ENCODE peak calls at places on chromosomes 12 and 14, in six cellular contexts. Z is bronchial epithelial cell, Y is AG09309, C is PC-9, D is fibroblast of the aortic adventitia, H is Peyer's patch. V is an unnamed sample.

GRCh38 chr14:46215801-46216200 is 435.8 kb downstream of the RPL10L start:
- DNase-seq in C (no peak), D (no peak), H (no peak), Z (no peak), Y (no peak), V (no peak)

GRCh38 chr12:42273706-42274105 is 35.7 kb upstream of the YAF2 start:
- DNase-seq in H (no peak), D (no peak), Z (no peak), Y (no peak), C (no peak), V (no peak)

GRCh38 chr12:47155457-47156166 is 75.9 kb upstream of the AMIGO2 start:
- DNase-seq in D (peak), C (no peak), Y (no peak), Z (peak), H (no peak), V (no peak)

GRCh38 chr14:66117600-66117999 is 368.6 kb upstream of the CCDC196 start:
- DNase-seq in Y (peak), H (no peak), Z (peak), C (peak), D (peak), V (no peak)

GRCh38 chr12:26198742-26199141 is 3.4 kb downstream of the SSPN start:
- DNase-seq in H (no peak), Z (peak), C (no peak), D (peak), Y (no peak), V (no peak)

GRCh38 chr12:58349161-58349560 is 407.8 kb downstream of the ATP23 start:
- DNase-seq in H (no peak), C (no peak), Y (no peak), Z (no peak), D (peak), V (no peak)

GRCh38 chr12:76520348-76520747 is 39.2 kb downstream of the OSBPL8 start:
- DNase-seq in D (no peak), Y (no peak), H (no peak), C (no peak), Z (no peak), V (no peak)

GRCh38 chr12:126086242-126086641 is 1021.0 kb downstream of the AACS start:
- DNase-seq in H (no peak), Y (no peak), D (no peak), Z (no peak), C (no peak), V (no peak)

GRCh38 chr14:68795602-68796417 is 2.9 kb upstream of the ZFP36L1 start:
- DNase-seq in D (peak), H (peak), Y (no peak), C (peak), Z (peak), V (peak)

GRCh38 chr14:55807536-55807935 is 227.5 kb downstream of the KTN1 start:
- DNase-seq in C (no peak), Z (no peak), D (no peak), Y (no peak), H (peak), V (no peak)

GRCh38 chr14:77709412-77709811 is 1.5 kb downstream of the SLIRP start:
- DNase-seq in C (no peak), H (no peak), Y (no peak), Z (no peak), D (no peak), V (no peak)

GRCh38 chr14:32998433-32998832 is 59.8 kb downstream of the NPAS3 start:
- DNase-seq in H (no peak), D (peak), Y (peak), C (no peak), Z (peak), V (no peak)

GRCh38 chr12:132686831-132687210 is 321 bp downstream of the POLE start:
- DNase-seq in D (no peak), H (no peak), Y (no peak), C (no peak), Z (no peak), V (no peak)

GRCh38 chr12:7667025-7667575 is 1.4 kb upstream of the APOBEC1 start:
- DNase-seq in H (no peak), C (no peak), D (no peak), Y (no peak), Z (no peak), V (no peak)

GRCh38 chr14:71021347-71022014 is 114.2 kb downstream of the PCNX1 start:
- DNase-seq in D (peak), Y (peak), Z (no peak), H (no peak), C (no peak), V (no peak)

GRCh38 chr14:26888592-26888991 is 290.8 kb upstream of the NOVA1 start:
- DNase-seq in C (no peak), Y (no peak), Z (no peak), D (peak), H (no peak), V (no peak)

GRCh38 chr12:130031571-130032189 is 127.9 kb upstream of the TMEM132D start:
- DNase-seq in D (no peak), Z (peak), C (peak), Y (no peak), H (peak), V (peak)

GRCh38 chr14:57247283-57247682 is 21.4 kb downstream of the EXOC5 start:
- DNase-seq in H (no peak), Y (no peak), D (peak), C (no peak), Z (no peak), V (no peak)

GRCh38 chr14:94548999-94549985 is 11.9 kb upstream of the SERPINA4 start:
- DNase-seq in D (peak), Y (no peak), C (peak), Z (peak), H (peak), V (peak)

GRCh38 chr14:77301103-77301502 is 19.6 kb downstream of the POMT2 start:
- DNase-seq in D (peak), H (peak), Z (peak), C (peak), Y (peak), V (peak)

GRCh38 chr14:54440037-54440436 is 1.1 kb downstream of the CNIH1 start:
- DNase-seq in Z (peak), Y (no peak), C (no peak), D (peak), H (no peak), V (no peak)

GRCh38 chr12:104477812-104478388 is 21.2 kb downstream of the CHST11 start:
- DNase-seq in C (no peak), H (no peak), Y (no peak), D (no peak), Z (no peak), V (no peak)

GRCh38 chr12:12716151-12716844 is 870 bp upstream of the CDKN1B start:
- DNase-seq in D (peak), Z (peak), C (peak), H (no peak), Y (no peak), V (no peak)

GRCh38 chr12:12718853-12719252 is 1.7 kb downstream of the CDKN1B start:
- DNase-seq in D (peak), H (no peak), Y (no peak), C (no peak), Z (peak), V (no peak)

GRCh38 chr12:12718382-12718761 is 1.2 kb downstream of the CDKN1B start:
- DNase-seq in Z (peak), Y (no peak), H (no peak), C (no peak), D (peak), V (no peak)

GRCh38 chr12:12716845-12717585 is at the start of gene CDKN1B:
- DNase-seq in Y (peak), C (peak), D (peak), Z (peak), H (peak), V (peak)

GRCh38 chr12:12717586-12718381 is 616 bp downstream of the CDKN1B start:
- DNase-seq in H (peak), C (peak), Y (no peak), Z (peak), D (peak), V (peak)
- TF ChIP-seq CTCF in H (no peak), C (no peak), Y (no peak), Z (no peak), D (no peak), V (no peak)

DNA sequence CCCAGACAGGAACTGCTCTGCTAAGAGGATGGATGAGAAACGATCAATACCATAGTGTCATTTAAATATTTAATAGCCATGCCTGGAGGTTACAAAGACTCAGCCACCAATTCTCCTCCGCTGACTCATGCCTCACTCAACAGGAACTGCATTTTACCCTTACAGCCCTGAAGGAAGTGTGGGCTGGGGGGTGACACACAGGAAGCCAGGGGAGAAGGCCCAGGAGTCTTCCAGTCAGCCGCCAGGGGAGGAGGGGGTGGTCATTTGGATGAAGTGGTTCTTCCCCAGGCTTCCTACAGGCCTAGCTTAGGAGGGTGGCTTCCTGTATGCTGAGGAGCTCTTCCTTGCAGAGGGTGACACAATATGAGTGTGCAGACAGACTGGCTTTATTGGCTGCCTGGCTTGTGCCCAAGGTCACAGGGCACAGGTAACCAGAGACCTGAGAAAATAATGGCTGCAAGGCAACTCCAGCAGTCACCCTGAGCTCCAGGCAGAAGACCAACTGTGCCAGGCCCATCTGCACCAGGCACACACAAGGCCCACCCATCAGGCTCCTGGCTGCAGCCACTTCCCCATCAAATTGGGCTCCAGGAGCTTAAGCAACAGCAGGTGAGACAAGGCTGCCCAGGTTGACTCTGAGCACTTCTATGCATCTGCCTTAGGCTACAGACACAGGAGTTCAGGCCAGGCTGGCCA is 30.6 kb upstream of the RPLP0 start:
- DNase-seq in H (peak), Z (peak), Y (peak), D (peak), C (peak), V (no peak)
- TF ChIP-seq CTCF in H (no peak), Z (peak), Y (peak), D (peak), C (no peak), V (no peak)

DNA sequence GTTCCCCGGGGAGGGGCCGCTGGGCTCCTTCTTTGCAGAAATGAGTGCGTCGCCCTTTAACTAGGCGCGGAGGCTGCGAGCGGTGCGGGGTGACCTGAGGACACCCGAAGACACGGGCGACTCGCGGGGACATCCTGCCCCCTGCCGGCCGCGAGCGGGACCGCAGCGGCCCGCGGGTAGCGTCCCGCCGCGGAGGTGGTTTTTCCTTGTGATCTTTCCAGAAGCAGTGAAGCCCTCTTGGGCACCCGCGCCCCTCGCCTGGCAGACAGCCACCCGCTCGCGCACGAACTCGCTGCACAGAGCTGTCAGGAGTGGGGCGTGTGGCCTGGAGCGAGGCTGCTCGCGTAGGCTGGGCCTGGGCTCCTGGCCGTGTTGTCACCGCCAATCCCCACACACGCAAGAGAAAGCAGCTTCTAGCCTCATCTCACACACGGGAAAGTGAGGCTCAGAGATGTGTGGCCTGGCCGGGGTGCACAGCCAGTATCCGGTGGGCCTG is 67.2 kb downstream of the DIO3 start:
- DNase-seq in Z (peak), Y (no peak), D (peak), C (peak), H (peak), V (peak)
- TF ChIP-seq CTCF in Z (peak), Y (peak), D (peak), C (peak), H (peak), V (peak)

DNA sequence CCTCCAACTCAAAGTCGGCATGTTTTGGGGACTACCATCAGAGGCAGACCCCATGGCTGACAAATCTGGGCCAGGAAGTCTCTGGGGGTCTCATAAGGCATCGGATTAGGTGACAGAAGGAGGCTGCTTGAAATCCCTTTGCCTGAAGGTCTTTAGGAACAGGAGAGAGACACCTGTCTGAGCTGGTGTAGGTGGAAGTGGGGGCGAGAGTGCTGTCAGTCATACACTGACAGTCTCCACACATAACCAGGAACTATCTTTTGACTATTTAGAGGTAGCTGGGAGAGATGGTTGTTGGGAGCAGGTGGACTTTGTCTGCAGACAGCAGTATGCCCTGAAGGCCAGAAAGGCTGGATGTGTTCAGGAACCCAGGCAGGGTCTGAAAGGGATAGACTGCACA is 98.7 kb downstream of the PRMT8 start:
- DNase-seq in D (no peak), H (no peak), C (no peak), Z (no peak), Y (no peak), V (no peak)
- TF ChIP-seq CTCF in D (no peak), H (no peak), C (no peak), Z (no peak), Y (no peak), V (no peak)

DNA sequence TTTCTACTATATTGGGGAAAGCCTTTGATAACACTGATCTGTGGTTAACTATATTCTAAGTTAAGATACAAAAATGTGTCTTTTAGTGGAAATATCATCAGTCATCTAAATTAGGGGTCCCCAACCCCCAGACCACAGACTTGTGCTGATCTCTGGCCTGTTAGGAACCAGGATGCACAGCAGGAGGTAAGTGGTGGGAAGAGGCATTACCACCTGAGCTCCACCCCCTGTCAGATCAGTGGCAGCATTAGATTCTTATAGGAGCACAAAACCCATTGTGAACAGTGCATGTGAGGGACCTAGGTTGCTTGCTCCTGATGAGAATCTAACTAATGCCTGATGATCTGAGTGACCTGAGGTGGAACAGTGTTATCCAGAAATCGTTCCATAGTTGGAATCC is 28.3 kb upstream of the LIN7A start:
- DNase-seq in H (no peak), D (no peak), C (no peak), Y (no peak), Z (no peak), V (no peak)
- TF ChIP-seq CTCF in H (no peak), D (no peak), C (no peak), Y (no peak), Z (no peak), V (no peak)

GRCh38 chr12:128078311-128078851 is 188.6 kb upstream of the TMEM132C start:
- DNase-seq in Z (no peak), C (no peak), H (no peak), Y (no peak), D (peak), V (no peak)
- TF ChIP-seq CTCF in Z (no peak), C (no peak), H (no peak), Y (no peak), D (no peak), V (no peak)

DNA sequence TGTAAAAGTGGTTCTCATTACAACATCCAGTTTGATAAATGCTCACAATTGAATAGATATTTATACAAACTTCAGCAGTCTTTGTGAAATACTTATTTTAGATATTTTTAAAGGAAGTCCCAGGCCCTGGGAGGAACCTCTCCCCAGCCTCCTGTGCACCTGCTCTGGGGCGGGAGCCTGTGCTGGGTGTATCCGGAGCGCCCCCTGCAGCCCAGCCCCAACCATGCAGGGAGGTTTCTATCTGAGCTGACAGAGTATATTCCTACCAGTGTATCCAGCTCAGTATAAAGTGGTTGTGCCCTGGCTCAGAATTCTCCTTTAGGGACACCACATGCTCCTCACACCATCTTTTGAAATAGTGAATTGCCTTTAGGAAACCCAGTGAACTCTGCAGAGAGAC is 851.8 kb downstream of the TMEM121 start:
- DNase-seq in C (no peak), D (no peak), Z (no peak), H (no peak), Y (no peak), V (no peak)
- TF ChIP-seq CTCF in C (peak), D (no peak), Z (no peak), H (no peak), Y (no peak), V (no peak)

GRCh38 chr14:100827140-100827517 is 1.2 kb downstream of the MEG3 start:
- DNase-seq in D (peak), Y (no peak), Z (no peak), C (no peak), H (no peak), V (no peak)
- TF ChIP-seq CTCF in D (peak), Y (peak), Z (peak), C (no peak), H (no peak), V (no peak)

GRCh38 chr12:54003625-54004024 is 3.7 kb downstream of the HOXC9 start:
- DNase-seq in D (no peak), Y (no peak), C (no peak), Z (no peak), H (no peak), V (no peak)

GRCh38 chr12:54005531-54005852 is 3.3 kb upstream of the HOXC8 start:
- DNase-seq in Y (no peak), Z (no peak), D (no peak), C (no peak), H (no peak), V (no peak)

GRCh38 chr12:54004841-54005530 is 3.8 kb upstream of the HOXC8 start:
- DNase-seq in C (peak), H (no peak), D (peak), Y (no peak), Z (no peak), V (no peak)

GRCh38 chr12:54002915-54003339 is 3.0 kb downstream of the HOXC9 start:
- DNase-seq in H (no peak), Y (no peak), Z (no peak), D (no peak), C (no peak), V (no peak)

DNA sequence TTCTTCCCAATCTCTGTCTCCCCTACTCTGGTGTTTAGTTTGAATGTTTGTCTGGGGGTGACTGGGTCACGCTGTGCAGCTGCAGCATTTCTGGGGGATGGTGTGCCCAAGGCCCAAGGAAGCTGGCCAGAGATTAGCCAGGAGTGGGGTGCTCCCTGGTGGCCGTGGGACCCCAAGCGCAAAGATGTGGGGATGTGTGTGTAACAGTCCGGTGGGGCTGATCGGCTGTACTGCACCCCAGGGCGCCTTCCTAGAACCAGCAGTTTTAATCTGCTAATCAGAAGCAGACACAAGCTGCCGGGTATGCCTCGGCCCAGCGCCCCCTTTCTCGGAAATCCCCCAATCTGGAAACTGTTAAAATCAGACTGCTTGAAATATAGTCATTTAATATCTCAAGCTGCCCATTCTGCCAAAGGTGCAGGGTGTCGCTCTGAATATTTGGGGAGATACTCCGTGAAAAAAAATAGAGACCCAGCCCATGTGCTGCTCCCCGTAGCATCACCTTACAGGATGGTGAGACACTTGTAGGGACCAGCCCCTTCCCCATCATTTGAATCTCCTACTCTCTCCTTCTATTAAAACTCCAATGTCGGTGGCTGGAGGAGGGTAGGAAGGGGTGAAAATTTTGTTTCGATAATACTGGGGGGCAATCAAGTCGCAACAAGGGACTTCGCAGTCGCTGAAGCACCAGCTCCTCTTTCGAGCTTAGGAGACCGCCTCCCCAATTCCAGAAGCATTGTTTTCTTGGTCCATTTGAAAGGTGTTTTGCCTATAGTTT is 4.3 kb downstream of the HOXC9 start:
- DNase-seq in H (no peak), Y (no peak), D (no peak), Z (no peak), C (peak), V (no peak)
- TF ChIP-seq CTCF in H (no peak), Y (peak), D (no peak), Z (no peak), C (peak), V (no peak)